ENCODE peak calls at places on chromosomes 1 and 21, in five cellular contexts. F is C1 segment of cervical spinal cord, I is neural crest cell, A is mesothelial cell of epicardium, R is islet precursor cell. Y is an unnamed sample.

GRCh38 chr1:222994506-222995229 is 148.4 kb downstream of the TLR5 start:
- DNase-seq in F (no peak), R (no peak), I (no peak), A (no peak), Y (no peak)

GRCh38 chr1:7409278-7409677 is 361.8 kb upstream of the VAMP3 start:
- DNase-seq in R (peak; percentile 32), I (no peak), F (no peak), A (peak; percentile 32), Y (no peak)

GRCh38 chr1:220806408-220806807 is 19.7 kb downstream of the MTARC1 start:
- DNase-seq in R (no peak), A (peak; percentile 35), F (no peak), I (no peak), Y (no peak)

GRCh38 chr1:44801491-44802305 is 1.5 kb downstream of the PLK3 start:
- DNase-seq in R (no peak), I (no peak), A (no peak), F (no peak), Y (no peak)

GRCh38 chr1:81833722-81834121 is 33.0 kb downstream of the ADGRL2 start:
- DNase-seq in F (no peak), R (no peak), I (no peak), A (no peak), Y (no peak)

GRCh38 chr21:39579734-39580332 is 32.9 kb upstream of the B3GALT5 start:
- DNase-seq in R (peak; percentile 70), A (no peak), F (no peak), I (no peak), Y (peak; percentile 19)

GRCh38 chr1:179183857-179184256 is 45.6 kb downstream of the ABL2 start:
- DNase-seq in I (no peak), R (no peak), A (no peak), F (no peak), Y (no peak)

GRCh38 chr1:39632491-39633417 is 6.7 kb downstream of the HEYL start:
- DNase-seq in F (no peak), I (peak; percentile 60), R (peak; percentile 91), A (peak; percentile 67), Y (no peak)

GRCh38 chr1:55893155-55893554 is 678.0 kb upstream of the USP24 start:
- DNase-seq in A (no peak), R (no peak), F (no peak), I (no peak), Y (peak; percentile 11)

GRCh38 chr1:18866846-18867245 is 7.4 kb upstream of the TAS1R2 start:
- DNase-seq in A (no peak), R (no peak), I (no peak), F (no peak), Y (no peak)

GRCh38 chr1:159429074-159429861 is 2.7 kb upstream of the OR10J4 start:
- DNase-seq in R (no peak), A (no peak), I (no peak), F (no peak), Y (no peak)

GRCh38 chr1:212814989-212815388 is 23.3 kb downstream of the TATDN3 start:
- DNase-seq in R (no peak), F (no peak), A (no peak), I (peak; percentile 22), Y (peak; percentile 66)

GRCh38 chr1:46522184-46522968 is 29.1 kb downstream of the KNCN start:
- DNase-seq in F (no peak), A (no peak), I (no peak), R (no peak), Y (no peak)